ENCODE peak calls at places on chromosomes 11 and 22, in ten cellular contexts. S is left ventricle myocardium inferior, J is SJSA1, W is GM23338, E is adrenal gland, R is IMR-90, C is mammary epithelial cell, Z is transverse colon, B is heart left ventricle, T is lung. O is an unnamed sample.

GRCh38 chr22:27046126-27046525 is 388.7 kb downstream of the MIAT start:
- DNase-seq in S (no peak), J (no peak), W (no peak), E (no peak), R (no peak), C (no peak), Z (no peak), B (no peak), T (no peak), O (no peak)

GRCh38 chr11:120630100-120630499 is 118.6 kb downstream of the GRIK4 start:
- DNase-seq in S (no peak), J (no peak), W (no peak), E (no peak), R (no peak), C (no peak), Z (no peak), B (no peak), T (no peak), O (no peak)

GRCh38 chr11:118915941-118916841 is 9.5 kb downstream of the BCL9L start:
- DNase-seq in S (no peak), J (no peak), W (no peak), E (no peak), R (no peak), C (no peak), Z (no peak), B (no peak), T (no peak), O (no peak)

GRCh38 chr11:93518081-93518480 is 25.1 kb downstream of the SMCO4 start:
- DNase-seq in S (no peak), J (no peak), W (no peak), E (no peak), R (no peak), C (no peak), Z (no peak), B (no peak), T (no peak), O (no peak)

GRCh38 chr22:49297286-49297870 is 530.3 kb downstream of the BRD1 start:
- DNase-seq in S (no peak), J (no peak), W (no peak), E (peak; percentile 38), R (no peak), C (no peak), Z (no peak), B (no peak), T (no peak), O (no peak)

GRCh38 chr11:107043242-107043991 is 25.1 kb upstream of the GUCY1A2 start:
- DNase-seq in S (no peak), J (peak; percentile 85), W (no peak), E (no peak), R (peak; percentile 82), C (peak; percentile 87), Z (no peak), B (no peak), T (no peak), O (no peak)

GRCh38 chr22:42365337-42365865 is 66.8 kb downstream of the NFAM1 start:
- DNase-seq in S (no peak), J (no peak), W (peak; percentile 62), E (peak; percentile 78), R (no peak), C (no peak), Z (no peak), B (no peak), T (no peak), O (no peak)

GRCh38 chr11:128759168-128759567 is 65.3 kb downstream of the FLI1 start:
- DNase-seq in S (no peak), J (no peak), W (no peak), E (no peak), R (no peak), C (no peak), Z (no peak), B (no peak), T (no peak), O (no peak)

GRCh38 chr11:66417000-66417399 is 3.8 kb upstream of the NPAS4 start:
- DNase-seq in S (no peak), J (no peak), W (peak; percentile 61), E (no peak), R (no peak), C (no peak), Z (no peak), B (no peak), T (no peak), O (no peak)

GRCh38 chr22:42655693-42656092 is 6.5 kb upstream of the CYB5R3 start:
- DNase-seq in S (no peak), J (no peak), W (peak; percentile 8), E (no peak), R (no peak), C (no peak), Z (peak; percentile 46), B (no peak), T (no peak), O (no peak)

GRCh38 chr11:1744879-1745700 is 5.3 kb downstream of the IFITM10 start:
- DNase-seq in S (no peak), J (no peak), W (no peak), E (peak; percentile 84), R (no peak), C (no peak), Z (no peak), B (no peak), T (no peak), O (no peak)

GRCh38 chr11:1746956-1747752 is 3.2 kb downstream of the IFITM10 start:
- DNase-seq in S (no peak), J (no peak), W (no peak), E (no peak), R (no peak), C (no peak), Z (no peak), B (no peak), T (no peak), O (peak; percentile 9)

GRCh38 chr11:1747753-1748466 is 2.5 kb downstream of the IFITM10 start:
- DNase-seq in S (peak; percentile 33), J (no peak), W (no peak), E (peak; percentile 80), R (no peak), C (peak; percentile 48), Z (no peak), B (no peak), T (no peak), O (no peak)

GRCh38 chr11:1745701-1746320 is 4.6 kb downstream of the IFITM10 start:
- DNase-seq in S (no peak), J (no peak), W (no peak), E (peak; percentile 55), R (no peak), C (no peak), Z (no peak), B (no peak), T (no peak), O (no peak)

GRCh38 chr11:1746516-1746931 is 3.9 kb downstream of the IFITM10 start:
- DNase-seq in S (peak; percentile 29), J (no peak), W (no peak), E (peak; percentile 87), R (no peak), C (peak; percentile 89), Z (peak; percentile 21), B (no peak), T (no peak), O (peak; percentile 11)
- H3K4me1 ChIP-seq in S (peaks cover 55% of the 10 kb centered on the region), J (peaks cover 31% of the 10 kb centered on the region), W (no peaks in the 10 kb centered on the region), E (peaks cover 45% of the 10 kb centered on the region), R (peaks cover 8% of the 10 kb centered on the region), C (peaks cover 45% of the 10 kb centered on the region), Z (peaks cover 8% of the 10 kb centered on the region), B (peaks cover 47% of the 10 kb centered on the region), T (peaks cover 12% of the 10 kb centered on the region), O (peaks cover 40% of the 10 kb centered on the region)

GRCh38 chr22:21726650-21727049 is 8.9 kb downstream of the YPEL1 start:
- DNase-seq in S (no peak), J (no peak), W (peak; percentile 87), E (no peak), R (no peak), C (no peak), Z (peak; percentile 17), B (no peak), T (no peak), O (peak; percentile 42)

GRCh38 chr22:21727768-21728167 is 7.8 kb downstream of the YPEL1 start:
- DNase-seq in S (no peak), J (no peak), W (no peak), E (no peak), R (no peak), C (no peak), Z (no peak), B (no peak), T (no peak), O (no peak)

GRCh38 chr22:21728270-21728669 is 7.3 kb downstream of the YPEL1 start:
- DNase-seq in S (no peak), J (no peak), W (no peak), E (no peak), R (no peak), C (no peak), Z (no peak), B (no peak), T (no peak), O (no peak)

GRCh38 chr22:21725956-21726649 is 9.5 kb downstream of the YPEL1 start:
- DNase-seq in S (no peak), J (no peak), W (peak; percentile 77), E (no peak), R (no peak), C (no peak), Z (no peak), B (no peak), T (no peak), O (no peak)

GRCh38 chr22:21727159-21727558 is 8.4 kb downstream of the YPEL1 start:
- DNase-seq in S (no peak), J (no peak), W (no peak), E (no peak), R (no peak), C (no peak), Z (no peak), B (no peak), T (no peak), O (no peak)
- H3K4me1 ChIP-seq in S (no peaks in the 10 kb centered on the region), J (no peaks in the 10 kb centered on the region), W (peaks cover 3% of the 10 kb centered on the region), E (no peaks in the 10 kb centered on the region), R (peaks cover 3% of the 10 kb centered on the region), C (no peaks in the 10 kb centered on the region), Z (no peaks in the 10 kb centered on the region), B (no peaks in the 10 kb centered on the region), T (no peaks in the 10 kb centered on the region), O (no peaks in the 10 kb centered on the region)

DNA sequence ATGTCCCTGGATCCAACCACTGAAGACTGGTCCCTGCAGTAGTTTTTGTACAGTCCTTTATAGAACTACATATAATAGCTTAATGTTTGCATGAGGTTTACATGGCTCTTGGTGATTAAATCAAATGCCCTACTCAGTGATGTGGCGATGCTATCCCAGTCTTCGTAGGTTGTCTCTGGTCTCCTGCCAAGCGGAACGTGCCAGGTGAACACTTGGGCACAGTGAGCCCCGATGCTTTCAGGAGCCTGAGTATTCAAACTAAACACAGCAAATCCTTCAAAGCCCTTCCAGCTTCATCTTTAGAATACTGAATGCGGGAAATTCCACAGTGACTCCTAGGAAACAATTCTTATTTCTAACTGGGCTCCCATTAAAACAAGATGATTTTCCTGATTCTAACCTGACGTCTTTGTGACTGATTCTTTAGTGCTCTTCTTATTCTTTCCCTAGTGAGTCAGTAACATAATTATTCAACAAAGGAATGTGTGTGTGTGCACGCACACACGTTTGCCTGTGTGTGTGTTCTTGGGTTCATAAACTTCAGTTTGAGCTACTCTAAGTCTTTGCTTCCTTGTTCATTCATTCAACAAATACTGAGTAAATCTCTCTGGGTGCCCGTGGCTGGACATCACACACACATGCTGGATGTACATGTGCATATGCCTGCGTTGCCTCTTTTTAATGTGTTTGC is 134.7 kb downstream of the WNT7B start:
- DNase-seq in S (no peak), J (peak; percentile 91), W (no peak), E (no peak), R (peak; percentile 77), C (peak; percentile 20), Z (no peak), B (no peak), T (no peak), O (no peak)
- H3K4me1 ChIP-seq in S (peaks cover 14% of the 10 kb centered on the region), J (peaks cover 57% of the 10 kb centered on the region), W (peaks cover 30% of the 10 kb centered on the region), E (no peaks in the 10 kb centered on the region), R (peaks cover 7% of the 10 kb centered on the region), C (no peaks in the 10 kb centered on the region), Z (no peaks in the 10 kb centered on the region), B (no peaks in the 10 kb centered on the region), T (peaks cover 3% of the 10 kb centered on the region), O (no peaks in the 10 kb centered on the region)

GRCh38 chr11:95931916-95932315 is 8.0 kb upstream of the MTMR2 start:
- DNase-seq in S (no peak), J (no peak), W (no peak), E (no peak), R (no peak), C (no peak), Z (no peak), B (no peak), T (no peak), O (no peak)
- H3K4me1 ChIP-seq in S (peaks cover 2% of the 10 kb centered on the region), J (peaks cover 2% of the 10 kb centered on the region), W (no peaks in the 10 kb centered on the region), E (no peaks in the 10 kb centered on the region), R (no peaks in the 10 kb centered on the region), C (no peaks in the 10 kb centered on the region), Z (no peaks in the 10 kb centered on the region), B (no peaks in the 10 kb centered on the region), T (no peaks in the 10 kb centered on the region), O (no peaks in the 10 kb centered on the region)